ENCODE peak calls at places on chromosomes 7 and 10, in seven cellular contexts. Z is dorsolateral prefrontal cortex, H is astrocyte of the cerebellum, G is endodermal cell, T is AG09319, O is IMR-90, W is heart right ventricle. R is an unnamed sample.

GRCh38 chr7:98879198-98879988 is 1.1 kb downstream of the TRRAP start:
- DNase-seq in Z (no peak), H (no peak), G (peak; percentile 75), T (no peak), O (peak; percentile 17), W (no peak), R (no peak)

GRCh38 chr7:17118412-17118811 is 180.0 kb upstream of the AHR start:
- DNase-seq in Z (no peak), H (no peak), G (no peak), T (no peak), O (no peak), W (no peak), R (no peak)

GRCh38 chr10:64394744-64395143 is 873.5 kb downstream of the REEP3 start:
- DNase-seq in Z (no peak), H (peak; percentile 3), G (no peak), T (no peak), O (peak; percentile 24), W (no peak), R (peak; percentile 6)

GRCh38 chr10:47042815-47043750 is 131.9 kb downstream of the PTPN20 start:
- DNase-seq in Z (no peak), H (no peak), G (no peak), T (no peak), O (no peak), W (no peak), R (no peak)

GRCh38 chr7:84191842-84192241 is 2.7 kb downstream of the SEMA3A start:
- DNase-seq in Z (no peak), H (no peak), G (no peak), T (no peak), O (peak; percentile 54), W (no peak), R (peak; percentile 61)

GRCh38 chr7:412313-412710 is 107.3 kb downstream of the PDGFA start:
- DNase-seq in Z (no peak), H (no peak), G (peak; percentile 31), T (no peak), O (no peak), W (no peak), R (no peak)

GRCh38 chr7:36600314-36600682 is 124.0 kb downstream of the AOAH start:
- DNase-seq in Z (no peak), H (no peak), G (no peak), T (no peak), O (no peak), W (no peak), R (no peak)

GRCh38 chr7:45573636-45574470 is at the start of gene ADCY1:
- DNase-seq in Z (no peak), H (no peak), G (peak; percentile 73), T (no peak), O (no peak), W (no peak), R (no peak)

GRCh38 chr10:31630866-31631567 is 297.6 kb downstream of the ARHGAP12 start:
- DNase-seq in Z (no peak), H (no peak), G (no peak), T (no peak), O (no peak), W (peak; percentile 38), R (peak; percentile 37)

GRCh38 chr10:102565793-102566192 is 62.0 kb downstream of the SUFU start:
- DNase-seq in Z (no peak), H (no peak), G (peak; percentile 93), T (no peak), O (no peak), W (no peak), R (no peak)

GRCh38 chr7:123460616-123461015 is 73.8 kb downstream of the IQUB start:
- DNase-seq in Z (no peak), H (peak; percentile 89), G (no peak), T (no peak), O (peak; percentile 16), W (no peak), R (peak; percentile 80)

GRCh38 chr7:134513169-134513752 is 14.1 kb upstream of the AKR1B10 start:
- DNase-seq in Z (peak; percentile 9), H (peak; percentile 23), G (peak; percentile 85), T (no peak), O (peak; percentile 63), W (peak; percentile 27), R (peak; percentile 79)

GRCh38 chr7:48390381-48391327 is 219.4 kb downstream of the ABCA13 start:
- DNase-seq in Z (no peak), H (no peak), G (no peak), T (no peak), O (no peak), W (peak; percentile 16), R (no peak)

GRCh38 chr7:20235303-20235702 is 18.1 kb upstream of the MACC1 start:
- DNase-seq in Z (no peak), H (no peak), G (no peak), T (no peak), O (no peak), W (no peak), R (peak; percentile 58)

GRCh38 chr7:81515009-81515408 is 254.8 kb downstream of the HGF start:
- DNase-seq in Z (no peak), H (no peak), G (no peak), T (no peak), O (peak; percentile 49), W (no peak), R (peak; percentile 27)

GRCh38 chr7:11251436-11251835 is 277.8 kb downstream of the PHF14 start:
- DNase-seq in Z (no peak), H (no peak), G (no peak), T (no peak), O (no peak), W (no peak), R (no peak)

GRCh38 chr7:33979807-33980355 is 74.5 kb downstream of the BMPER start:
- DNase-seq in Z (no peak), H (no peak), G (no peak), T (no peak), O (peak; percentile 99), W (no peak), R (peak; percentile 97)

GRCh38 chr10:69492091-69492745 is 41.0 kb downstream of the TSPAN15 start:
- DNase-seq in Z (no peak), H (no peak), G (no peak), T (no peak), O (no peak), W (no peak), R (no peak)

GRCh38 chr10:127813290-127813689 is 76.3 kb downstream of the FOXI2 start:
- DNase-seq in Z (no peak), H (no peak), G (no peak), T (no peak), O (no peak), W (no peak), R (no peak)

GRCh38 chr7:139108256-139109187 is 998 bp downstream of the ZC3HAV1 start:
- DNase-seq in Z (no peak), H (no peak), G (peak; percentile 77), T (no peak), O (peak; percentile 4), W (peak; percentile 13), R (peak; percentile 30)

GRCh38 chr10:33703897-33704825 is 369.7 kb upstream of the NRP1 start:
- DNase-seq in Z (no peak), H (no peak), G (no peak), T (peak; percentile 4), O (peak; percentile 44), W (peak; percentile 29), R (peak; percentile 35)

GRCh38 chr10:71854031-71854430 is 3.0 kb upstream of the PSAP start:
- DNase-seq in Z (no peak), H (peak; percentile 61), G (no peak), T (no peak), O (peak; percentile 63), W (no peak), R (peak; percentile 83)

GRCh38 chr10:10886861-10887539 is 130.7 kb upstream of the CELF2 start:
- DNase-seq in Z (no peak), H (no peak), G (no peak), T (no peak), O (no peak), W (no peak), R (peak; percentile 76)

GRCh38 chr10:10897400-10897799 is 120.3 kb upstream of the CELF2 start:
- DNase-seq in Z (no peak), H (no peak), G (no peak), T (no peak), O (no peak), W (no peak), R (peak; percentile 43)

GRCh38 chr10:10891437-10891836 is 126.2 kb upstream of the CELF2 start:
- DNase-seq in Z (no peak), H (no peak), G (no peak), T (peak; percentile 51), O (peak; percentile 90), W (no peak), R (peak; percentile 43)

GRCh38 chr10:10892290-10892875 is 125.3 kb upstream of the CELF2 start:
- DNase-seq in Z (no peak), H (no peak), G (no peak), T (no peak), O (no peak), W (peak; percentile 34), R (no peak)
- TF ChIP-seq CTCF in Z (no peak), H (no peak), G (no peak), T (no peak), O (no peak), W (no peak), R (no peak)

GRCh38 chr7:32378991-32379390 is 111.2 kb downstream of the LSM5 start:
- DNase-seq in Z (no peak), H (no peak), G (no peak), T (no peak), O (no peak), W (no peak), R (no peak)
- TF ChIP-seq CTCF in Z (no peak), H (no peak), G (no peak), T (no peak), O (no peak), W (no peak), R (no peak)

GRCh38 chr7:142300689-142301088 is 42.8 kb upstream of the PRSS58 start:
- DNase-seq in Z (no peak), H (no peak), G (peak; percentile 92), T (no peak), O (no peak), W (no peak), R (no peak)

GRCh38 chr7:142298631-142299030 is 40.8 kb upstream of the PRSS58 start:
- DNase-seq in Z (no peak), H (no peak), G (no peak), T (no peak), O (no peak), W (no peak), R (no peak)

GRCh38 chr7:142299226-142299625 is 41.4 kb upstream of the PRSS58 start:
- DNase-seq in Z (no peak), H (no peak), G (no peak), T (no peak), O (no peak), W (no peak), R (no peak)

GRCh38 chr7:142301299-142301698 is 43.4 kb upstream of the PRSS58 start:
- DNase-seq in Z (no peak), H (no peak), G (no peak), T (no peak), O (no peak), W (no peak), R (no peak)

GRCh38 chr7:142298009-142298408 is 40.2 kb upstream of the PRSS58 start:
- DNase-seq in Z (no peak), H (no peak), G (peak; percentile 86), T (no peak), O (no peak), W (no peak), R (no peak)
- TF ChIP-seq CTCF in Z (no peak), H (peak; percentile 20), G (peak; percentile 84), T (no peak), O (peak; percentile 15), W (no peak), R (peak; percentile 15)

DNA sequence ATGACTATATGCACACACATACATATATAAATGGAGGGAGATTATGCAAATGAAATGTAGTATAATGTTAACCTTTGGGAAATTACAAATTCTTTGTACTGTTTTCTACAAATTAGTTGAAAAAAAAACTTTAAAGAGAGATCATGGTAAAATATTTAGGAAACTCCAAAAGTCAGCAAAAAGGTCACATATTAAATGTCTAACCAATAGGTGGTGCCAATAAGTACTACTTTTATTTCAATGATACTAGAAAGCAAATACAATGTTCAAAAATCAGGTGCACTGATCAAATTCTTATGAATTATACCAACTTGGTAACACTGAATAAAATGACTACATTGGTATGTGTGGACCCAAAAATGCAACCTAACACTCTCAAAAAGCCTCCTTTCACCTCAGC is 276.9 kb downstream of the DOCK4 start:
- DNase-seq in Z (no peak), H (no peak), G (no peak), T (no peak), O (no peak), W (no peak), R (no peak)
- TF ChIP-seq CTCF in Z (no peak), H (no peak), G (peak; percentile 19), T (no peak), O (no peak), W (no peak), R (no peak)

R was measured in fibroblast of the aortic adventitia.